ENCODE peak calls at places on chromosomes 1 and 21, in five cellular contexts. B, R, E, V and C are unnamed samples.

GRCh38 chr21:14878971-14879370 is 185.8 kb downstream of the NRIP1 start:
- DNase-seq in B (no peak), E (peak), V (no peak), R (no peak), C (no peak)

GRCh38 chr1:173195596-173196088 is 11.5 kb downstream of the TNFSF4 start:
- DNase-seq in R (no peak), V (no peak), B (peak), E (no peak), C (no peak)

GRCh38 chr1:206575165-206575893 is 36.9 kb downstream of the EIF2D start:
- DNase-seq in E (no peak), B (no peak), R (no peak), V (peak), C (no peak)

GRCh38 chr1:108190686-108191416 is 9.3 kb downstream of the SLC25A24 start:
- DNase-seq in E (no peak), B (no peak), V (no peak), R (no peak), C (no peak)

GRCh38 chr21:36229181-36229580 is 72.6 kb downstream of the DOP1B start:
- DNase-seq in R (no peak), E (no peak), V (no peak), B (no peak), C (no peak)

GRCh38 chr21:27045281-27045985 is 78.5 kb upstream of the ADAMTS5 start:
- DNase-seq in B (no peak), R (no peak), E (no peak), V (no peak), C (no peak)

GRCh38 chr1:81183157-81183952 is 617.4 kb upstream of the ADGRL2 start:
- DNase-seq in V (no peak), E (no peak), B (no peak), R (no peak), C (no peak)

GRCh38 chr1:21703318-21703963 is 34.3 kb upstream of the RAP1GAP start:
- DNase-seq in R (no peak), B (no peak), V (peak), E (peak), C (no peak)

GRCh38 chr1:70034403-70034802 is 171.0 kb downstream of the LRRC40 start:
- DNase-seq in E (peak), B (no peak), R (no peak), V (peak), C (peak)

DNA sequence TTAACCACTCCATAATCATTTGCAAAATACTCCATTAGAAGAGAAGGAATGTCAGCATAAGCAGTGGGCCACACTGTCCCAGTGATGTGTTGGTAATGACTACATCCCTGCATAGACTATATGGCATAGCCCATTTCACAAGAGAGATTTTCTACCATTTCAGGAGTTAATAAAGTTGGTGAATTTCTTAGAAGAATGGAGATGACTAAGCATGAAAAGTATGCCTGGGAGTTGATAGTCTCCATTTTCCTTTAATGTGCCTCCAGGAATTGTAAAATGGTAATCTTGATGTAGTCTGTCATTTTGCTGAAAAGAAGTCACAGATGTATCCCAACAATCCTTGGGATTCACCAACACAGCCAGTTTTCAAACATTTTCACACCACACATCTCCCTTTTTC is 608.8 kb upstream of the CHRM3 start:
- DNase-seq in B (no peak), E (no peak), R (no peak), V (no peak), C (no peak)
- TF ChIP-seq USF2 in B (no peak), E (no peak), R (no peak), V (no peak), C (no peak)

GRCh38 chr1:203351037-203351625 is at the start of gene FMOD:
- DNase-seq in B (no peak), E (no peak), R (no peak), V (peak), C (peak)
- TF ChIP-seq ATF3 in B (no peak), E (no peak), R (no peak), V (no peak), C (no peak)

GRCh38 chr1:231337472-231338269 is at the start of gene EXOC8:
- DNase-seq in V (peak), B (peak), R (peak), E (peak), C (peak)

GRCh38 chr1:231340328-231341013 is 2.4 kb downstream of the SPRTN start:
- DNase-seq in V (no peak), B (no peak), E (no peak), R (no peak), C (no peak)

GRCh38 chr1:231337043-231337471 is 595 bp downstream of the EXOC8 start:
- DNase-seq in V (peak), E (no peak), R (no peak), B (no peak), C (no peak)

GRCh38 chr1:231335663-231336602 is 1.7 kb downstream of the EXOC8 start:
- DNase-seq in R (no peak), B (no peak), E (peak), V (peak), C (no peak)

DNA sequence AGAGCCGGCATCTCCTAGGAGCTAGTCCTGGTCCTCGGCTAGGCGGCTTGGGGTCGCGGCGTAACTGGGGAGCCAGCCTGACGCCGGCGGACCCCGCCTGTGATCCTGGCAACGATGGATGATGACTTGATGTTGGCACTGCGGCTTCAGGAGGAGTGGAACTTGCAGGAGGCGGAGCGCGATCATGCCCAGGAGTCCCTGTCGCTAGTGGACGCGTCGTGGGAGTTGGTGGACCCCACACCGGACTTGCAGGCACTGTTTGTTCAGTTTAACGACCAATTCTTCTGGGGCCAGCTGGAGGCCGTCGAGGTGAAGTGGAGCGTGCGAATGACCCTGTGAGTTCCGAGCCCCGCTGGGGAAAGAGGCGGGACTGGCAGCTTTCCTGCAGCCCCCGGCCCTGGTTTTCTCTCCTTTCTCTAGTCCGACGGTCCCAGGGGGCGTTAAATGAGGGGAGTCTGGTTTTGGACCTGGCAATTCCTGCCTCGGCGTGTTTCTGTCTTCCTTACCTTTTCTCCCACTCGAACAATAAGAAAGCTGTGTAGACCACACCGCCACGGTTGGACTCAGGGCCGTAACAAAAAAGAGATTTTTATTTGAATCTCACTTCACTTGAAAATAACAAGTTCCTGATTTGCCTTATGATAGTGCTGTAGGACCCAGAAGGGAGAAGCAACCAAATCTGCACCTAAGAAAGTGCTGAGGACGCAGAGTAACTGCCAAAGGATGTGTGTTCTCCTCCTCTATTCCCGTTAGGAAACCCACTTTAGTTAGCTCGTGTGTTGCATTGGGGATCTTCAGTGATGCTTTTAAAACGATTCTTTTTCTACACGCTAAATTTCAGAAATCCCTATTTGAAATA is at the start of gene SPRTN:
- DNase-seq in R (no peak), V (peak), E (no peak), B (no peak), C (peak)
- TF ChIP-seq USF2 in R (no peak), V (no peak), E (no peak), B (no peak), C (no peak)

DNA sequence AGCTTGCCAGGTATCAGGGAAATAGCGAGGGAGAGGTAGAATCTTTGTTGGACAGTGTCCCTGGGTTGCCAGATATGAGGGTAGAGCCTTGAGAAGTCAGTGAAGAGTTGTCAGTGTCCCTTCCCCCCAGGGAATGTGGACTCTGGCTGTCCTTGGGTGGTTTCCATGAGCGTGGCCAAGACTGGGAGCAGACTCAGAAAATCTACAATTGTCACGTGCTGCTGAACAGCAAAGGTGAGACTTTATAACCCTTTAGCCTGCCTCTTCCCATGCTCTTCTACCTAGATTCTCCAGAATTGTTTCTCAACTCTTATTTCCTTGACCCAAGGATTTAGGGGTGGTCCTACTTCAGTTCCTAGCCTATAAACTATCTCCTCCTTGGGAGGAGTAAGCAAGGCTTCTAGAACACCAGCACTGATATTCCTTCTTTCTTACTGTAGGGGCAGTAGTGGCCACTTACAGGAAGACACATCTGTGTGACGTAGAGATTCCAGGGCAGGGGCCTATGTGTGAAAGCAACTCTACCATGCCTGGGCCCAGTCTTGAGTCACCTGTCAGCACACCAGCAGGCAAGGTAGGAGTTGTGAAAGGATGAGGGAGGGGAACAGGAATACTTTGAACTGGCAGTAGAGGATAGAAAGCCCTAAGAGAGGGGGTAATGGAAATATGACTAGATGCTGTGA is 1.6 kb downstream of the NIT1 start:
- DNase-seq in B (no peak), E (no peak), V (peak), R (no peak), C (peak)
- TF ChIP-seq ATF3 in B (no peak), E (no peak), V (no peak), R (no peak), C (no peak)

GRCh38 chr1:155051777-155052398 is 772 bp downstream of the ADAM15 start:
- DNase-seq in E (no peak), R (no peak), B (no peak), V (no peak), C (no peak)

GRCh38 chr1:155051342-155051776 is 243 bp downstream of the ADAM15 start:
- DNase-seq in B (no peak), V (no peak), R (no peak), E (no peak), C (peak)

GRCh38 chr1:155050560-155051341 is at the start of gene ADAM15:
- DNase-seq in V (peak), E (peak), B (no peak), R (no peak), C (peak)

GRCh38 chr1:155048449-155049334 is 2.4 kb upstream of the ADAM15 start:
- DNase-seq in E (no peak), R (no peak), V (no peak), B (no peak), C (no peak)

GRCh38 chr1:155049651-155050559 is 1.2 kb upstream of the ADAM15 start:
- DNase-seq in R (no peak), B (no peak), E (no peak), V (no peak), C (no peak)
- TF ChIP-seq USF2 in R (no peak), B (no peak), E (peak), V (no peak), C (no peak)

GRCh38 chr21:44912158-44912473 is 8.6 kb downstream of the ITGB2 start:
- DNase-seq in V (no peak), B (no peak), E (no peak), R (no peak), C (no peak)

GRCh38 chr21:44913425-44914175 is 7.1 kb downstream of the ITGB2 start:
- DNase-seq in B (no peak), E (no peak), R (no peak), V (no peak), C (no peak)

GRCh38 chr21:44916965-44917364 is 3.7 kb downstream of the ITGB2 start:
- DNase-seq in B (no peak), V (no peak), E (no peak), R (no peak), C (no peak)

GRCh38 chr21:44911384-44912157 is 9.1 kb downstream of the ITGB2 start:
- DNase-seq in B (no peak), E (peak), R (no peak), V (peak), C (no peak)

GRCh38 chr21:44914176-44914874 is 6.4 kb downstream of the ITGB2 start:
- DNase-seq in V (no peak), B (no peak), E (peak), R (no peak), C (no peak)
- TF ChIP-seq ATF3 in V (no peak), B (no peak), E (peak), R (no peak), C (no peak)

GRCh38 chr1:201353186-201353940 is 24.1 kb downstream of the TNNT2 start:
- DNase-seq in R (no peak), V (no peak), B (no peak), E (no peak), C (peak)

GRCh38 chr1:201356236-201356635 is 21.2 kb downstream of the TNNT2 start:
- DNase-seq in V (no peak), B (no peak), R (no peak), E (no peak), C (no peak)

GRCh38 chr1:201355471-201355870 is 22.0 kb downstream of the TNNT2 start:
- DNase-seq in R (no peak), E (no peak), B (no peak), V (no peak), C (no peak)

GRCh38 chr1:201354901-201355295 is 22.6 kb downstream of the TNNT2 start:
- DNase-seq in V (no peak), E (no peak), R (no peak), B (no peak), C (no peak)

DNA sequence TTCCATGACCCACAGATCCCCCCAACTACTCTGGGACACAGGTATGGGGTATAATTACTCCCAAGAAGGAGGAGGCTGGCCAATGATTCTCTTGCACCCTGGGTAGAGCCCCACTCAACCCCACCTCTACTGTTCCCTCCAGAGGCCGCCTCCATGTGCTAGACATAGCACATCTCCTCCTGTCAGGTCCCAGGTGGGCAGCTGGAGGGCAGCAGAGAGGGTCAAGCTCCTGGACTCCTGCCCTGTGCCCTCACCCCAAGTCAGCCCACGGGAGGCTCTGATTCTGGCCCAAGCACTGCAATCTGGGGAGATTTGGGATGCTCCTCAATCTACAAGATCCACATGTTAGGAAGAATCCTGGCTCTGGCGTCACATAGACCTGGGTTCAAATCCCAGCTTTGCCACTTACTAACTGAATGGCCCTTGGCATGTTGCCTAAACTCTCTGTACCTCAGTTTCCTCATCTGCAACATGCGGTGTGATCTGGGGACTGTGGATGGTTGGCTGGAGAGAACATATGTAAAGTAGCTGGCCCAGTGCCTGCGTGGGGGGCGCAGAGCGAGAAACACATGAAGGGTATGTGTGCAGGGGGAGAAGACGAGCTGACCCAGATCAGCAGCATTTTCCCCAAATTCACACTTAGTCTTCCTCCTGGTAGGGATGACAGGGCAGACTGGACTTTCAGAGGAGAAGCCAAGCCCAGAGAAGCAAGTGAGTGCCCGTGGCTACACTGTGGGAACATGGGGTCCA is 23.2 kb downstream of the TNNT2 start:
- DNase-seq in V (no peak), R (no peak), E (no peak), B (no peak), C (no peak)
- TF ChIP-seq USF2 in V (no peak), R (no peak), E (no peak), B (no peak), C (no peak)

GRCh38 chr1:232340448-232340847 is 289.5 kb downstream of the SIPA1L2 start:
- DNase-seq in E (no peak), V (no peak), R (no peak), B (no peak), C (no peak)

GRCh38 chr1:232339077-232339476 is 290.9 kb downstream of the SIPA1L2 start:
- DNase-seq in R (no peak), B (no peak), V (no peak), E (no peak), C (no peak)

GRCh38 chr1:232344791-232345399 is 285.0 kb downstream of the SIPA1L2 start:
- DNase-seq in V (no peak), R (no peak), E (no peak), B (no peak), C (no peak)
- TF ChIP-seq ATF3 in V (no peak), R (no peak), E (no peak), B (no peak), C (no peak)

DNA sequence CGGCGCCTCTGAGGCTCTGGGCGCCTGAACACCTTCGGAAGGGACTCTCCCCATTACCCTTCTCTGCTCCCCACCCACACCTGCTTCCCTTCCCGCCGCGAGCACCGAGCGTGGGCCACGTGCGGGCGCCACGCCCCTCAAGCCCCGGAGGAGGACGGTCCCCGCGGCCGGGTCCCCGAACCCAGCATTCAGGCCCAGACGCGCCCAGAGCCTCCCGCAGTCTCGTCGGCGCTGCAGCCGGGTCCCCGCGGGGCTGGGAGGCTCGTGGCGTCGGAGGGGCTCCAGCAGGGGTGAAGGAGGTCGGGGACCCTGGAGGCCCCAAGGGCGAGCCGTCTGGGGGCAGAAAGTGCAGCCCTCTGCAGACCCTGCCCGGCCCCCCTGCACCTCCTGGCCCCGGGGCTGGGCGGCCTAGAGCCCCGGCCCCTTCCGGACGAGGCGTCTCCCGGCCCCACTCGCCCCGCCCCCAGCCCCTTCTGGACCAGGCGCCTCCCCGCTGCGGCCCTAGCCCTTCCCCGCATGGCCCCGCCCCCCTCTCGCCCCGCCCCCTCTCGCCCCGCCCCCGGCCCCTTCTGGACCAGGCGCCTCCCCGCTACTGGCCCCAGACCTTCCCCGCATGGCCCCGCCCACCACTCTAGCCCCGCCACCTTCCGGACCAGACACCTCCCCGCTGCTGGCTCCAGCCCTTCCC is 378 bp upstream of the SMIM1 start:
- DNase-seq in E (peak), B (no peak), R (peak), V (peak), C (peak)
- TF ChIP-seq USF2 in E (peak), B (no peak), R (no peak), V (peak), C (peak)

GRCh38 chr1:85661767-85662166 is 46.5 kb downstream of the ZNHIT6 start:
- DNase-seq in B (no peak), V (no peak), E (no peak), R (no peak), C (no peak)

GRCh38 chr1:85660541-85660940 is 47.7 kb downstream of the ZNHIT6 start:
- DNase-seq in V (no peak), B (no peak), R (no peak), E (no peak), C (no peak)

GRCh38 chr1:85663382-85663781 is 44.9 kb downstream of the ZNHIT6 start:
- DNase-seq in R (no peak), E (peak), V (no peak), B (no peak), C (no peak)

DNA sequence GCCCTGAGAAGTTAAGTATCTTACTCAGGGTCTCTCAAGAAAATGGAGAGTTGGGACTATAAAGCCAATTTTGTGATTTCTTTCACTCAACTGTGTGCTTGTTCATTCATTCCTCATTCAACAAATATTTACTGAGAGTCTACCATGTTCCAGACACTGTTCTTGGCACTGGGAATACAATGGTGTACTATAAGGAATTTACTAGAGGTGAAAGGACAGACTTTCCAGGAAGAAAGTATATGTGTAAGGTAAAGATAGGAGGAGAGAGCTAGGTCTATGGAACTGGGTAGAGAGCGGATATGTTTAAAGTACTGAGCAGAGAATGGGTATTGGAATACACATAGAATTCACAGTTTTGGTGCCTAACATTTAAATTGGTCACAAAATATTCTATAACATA is 42.3 kb downstream of the ZNHIT6 start:
- DNase-seq in R (no peak), B (no peak), V (no peak), E (no peak), C (no peak)
- TF ChIP-seq ATF3 in R (no peak), B (no peak), V (no peak), E (no peak), C (no peak)